ENCODE peak calls at places on chromosomes 6 and 20, in six cellular contexts. P is fibroblast of lung, I is suprapubic skin, W is fibroblast of pulmonary artery, Z is uterus, M is ovary. T is an unnamed sample.

GRCh38 chr20:32210206-32210605 is 2.5 kb downstream of the POFUT1 start:
- DNase-seq in I (no peak), Z (no peak), P (no peak), M (no peak), W (no peak), T (no peak)

GRCh38 chr20:51631011-51631950 is 88.8 kb upstream of the NFATC2 start:
- DNase-seq in W (peak), Z (peak), P (peak), I (peak), M (peak), T (peak)

GRCh38 chr6:24991748-24992467 is 56.1 kb upstream of the RIPOR2 start:
- DNase-seq in Z (peak), P (no peak), I (no peak), M (peak), W (peak), T (no peak)

GRCh38 chr6:41940759-41941279 is 789 bp downstream of the CCND3 start:
- DNase-seq in I (peak), Z (peak), P (peak), W (peak), M (peak), T (no peak)

GRCh38 chr6:39327516-39327915 is 5.0 kb upstream of the KCNK16 start:
- DNase-seq in M (no peak), W (no peak), I (no peak), P (no peak), Z (no peak), T (no peak)

GRCh38 chr20:34927736-34928135 is 27.9 kb downstream of the GSS start:
- DNase-seq in P (no peak), W (no peak), Z (no peak), I (no peak), M (no peak), T (peak)

GRCh38 chr6:70110128-70111022 is 192.5 kb downstream of the COL9A1 start:
- DNase-seq in M (no peak), I (no peak), P (peak), Z (no peak), W (peak), T (peak)

GRCh38 chr6:22248513-22249308 is 48.1 kb downstream of the PRL start:
- DNase-seq in Z (no peak), P (peak), M (no peak), I (no peak), W (peak), T (peak)

GRCh38 chr6:117668736-117669135 is 6.5 kb upstream of the NUS1 start:
- DNase-seq in I (no peak), W (no peak), Z (no peak), P (no peak), M (no peak), T (no peak)

GRCh38 chr6:93040375-93040774 is 379.0 kb downstream of the EPHA7 start:
- DNase-seq in P (peak), M (no peak), W (peak), Z (no peak), I (no peak), T (no peak)

GRCh38 chr6:1043458-1043836 is 268.5 kb upstream of the FOXQ1 start:
- DNase-seq in P (no peak), Z (no peak), W (no peak), I (no peak), M (no peak), T (peak)

GRCh38 chr20:15297059-15297875 is 959.9 kb upstream of the FLRT3 start:
- DNase-seq in I (no peak), P (no peak), Z (no peak), M (no peak), W (no peak), T (no peak)

GRCh38 chr6:152124432-152125074 is 317.1 kb downstream of the ESR1 start:
- DNase-seq in P (peak), W (peak), Z (no peak), I (no peak), M (no peak), T (peak)

GRCh38 chr6:168124161-168124560 is 45.1 kb upstream of the FRMD1 start:
- DNase-seq in M (no peak), P (peak), W (no peak), I (no peak), Z (no peak), T (no peak)

GRCh38 chr20:25248501-25249172 is 752 bp downstream of the PYGB start:
- DNase-seq in W (peak), Z (no peak), I (no peak), M (no peak), P (peak), T (no peak)

GRCh38 chr20:36825374-36826104 is 50.4 kb upstream of the TLDC2 start:
- DNase-seq in M (no peak), I (no peak), W (no peak), Z (no peak), P (no peak), T (no peak)

GRCh38 chr20:1320902-1321653 is 7.9 kb downstream of the SDCBP2 start:
- DNase-seq in I (no peak), M (no peak), Z (no peak), W (no peak), P (no peak), T (no peak)

GRCh38 chr6:65064844-65065243 is 642.2 kb downstream of the EYS start:
- DNase-seq in W (no peak), P (no peak), Z (no peak), I (no peak), M (no peak), T (no peak)

GRCh38 chr6:110930795-110931194 is 27.7 kb upstream of the GTF3C6 start:
- DNase-seq in P (no peak), M (no peak), Z (no peak), I (no peak), W (no peak), T (no peak)

GRCh38 chr6:118770835-118771234 is 119.4 kb upstream of the CEP85L start:
- DNase-seq in M (no peak), W (no peak), P (no peak), I (no peak), Z (no peak), T (no peak)

GRCh38 chr20:10922941-10923340 is 249.1 kb upstream of the JAG1 start:
- DNase-seq in I (no peak), M (no peak), P (peak), W (peak), Z (no peak), T (peak)

GRCh38 chr6:39617023-39617422 is 108.2 kb downstream of the KIF6 start:
- DNase-seq in I (no peak), M (no peak), W (no peak), P (peak), Z (no peak), T (no peak)

GRCh38 chr6:14791525-14791924 is 454.3 kb upstream of the JARID2 start:
- DNase-seq in I (no peak), W (no peak), Z (no peak), M (no peak), P (peak), T (peak)
- H3K4me3 ChIP-seq in I (no peak), W (no peak), Z (no peak), M (no peak), P (no peak), T (no peak)

GRCh38 chr20:56928007-56928406 is 298.9 kb downstream of the TFAP2C start:
- DNase-seq in I (no peak), W (no peak), Z (no peak), M (no peak), P (no peak), T (no peak)
- TF ChIP-seq CTCF in I (no peak), W (no peak), Z (no peak), M (no peak), P (no peak), T (no peak)

GRCh38 chr6:32109765-32110160 is 625 bp upstream of the TNXB start:
- DNase-seq in W (no peak), I (no peak), Z (no peak), P (no peak), M (no peak), T (no peak)

GRCh38 chr6:32109114-32109764 is at the start of gene TNXB:
- DNase-seq in P (no peak), Z (peak), I (no peak), W (no peak), M (peak), T (no peak)

GRCh38 chr6:32108094-32108627 is 977 bp downstream of the TNXB start:
- DNase-seq in P (no peak), W (peak), I (peak), Z (peak), M (peak), T (peak)

GRCh38 chr6:32107447-32107846 is 1.7 kb downstream of the TNXB start:
- DNase-seq in W (no peak), I (no peak), P (no peak), Z (no peak), M (peak), T (peak)

GRCh38 chr6:32108727-32109113 is 418 bp downstream of the TNXB start:
- DNase-seq in P (no peak), M (no peak), I (no peak), W (no peak), Z (no peak), T (no peak)
- H3K4me3 ChIP-seq in P (peak), M (peak), I (peak), W (peak), Z (peak), T (peak)

GRCh38 chr6:112781236-112781635 is 434.1 kb downstream of the RFPL4B start:
- DNase-seq in W (peak), P (peak), I (no peak), Z (no peak), M (no peak), T (peak)
- TF ChIP-seq CTCF in W (peak), P (no peak), I (no peak), Z (no peak), M (no peak), T (no peak)

DNA sequence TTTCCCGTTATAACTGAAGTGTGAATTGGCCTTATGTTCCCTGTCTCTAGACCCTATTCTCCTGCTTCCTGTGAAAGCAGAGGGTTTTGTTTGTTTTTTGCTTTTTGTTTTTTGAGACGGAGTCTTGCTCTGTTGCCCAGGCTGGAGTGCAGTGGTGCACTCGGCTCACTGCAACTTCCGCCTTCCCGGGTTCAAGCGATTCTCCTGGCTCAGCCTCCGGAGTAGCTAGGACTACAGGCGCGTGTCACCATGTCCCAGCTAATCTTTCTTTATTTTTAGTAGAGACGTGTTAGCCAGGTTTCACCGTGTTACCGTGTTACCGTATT is 674 bp upstream of the GNMT start:
- DNase-seq in M (no peak), W (no peak), I (no peak), Z (no peak), P (no peak), T (no peak)
- H3K4me3 ChIP-seq in M (peak), W (peak), I (peak), Z (peak), P (peak), T (peak)

DNA sequence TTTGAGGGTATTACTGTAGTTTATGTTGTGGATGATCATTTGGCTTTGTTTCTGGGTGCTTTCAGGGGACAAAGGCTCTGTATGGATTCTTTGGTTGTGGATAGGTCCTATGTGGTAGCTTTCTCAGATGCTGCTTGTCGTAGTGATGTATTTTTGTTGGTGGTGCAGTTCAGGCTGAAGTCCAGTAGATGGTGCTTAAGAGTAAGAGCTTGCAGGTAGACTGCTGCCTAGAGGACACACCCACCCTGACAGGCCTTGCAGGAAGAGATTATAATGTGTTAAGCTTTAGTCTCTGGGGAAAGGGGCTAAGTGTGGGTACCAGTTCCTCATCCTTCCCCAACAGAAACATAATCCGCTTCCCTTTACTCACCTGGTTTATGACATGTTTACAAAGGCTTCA is 62.6 kb upstream of the ADGRB3 start:
- DNase-seq in I (no peak), W (peak), Z (no peak), P (peak), M (no peak), T (peak)
- TF ChIP-seq CTCF in I (no peak), W (peak), Z (no peak), P (peak), M (no peak), T (no peak)

DNA sequence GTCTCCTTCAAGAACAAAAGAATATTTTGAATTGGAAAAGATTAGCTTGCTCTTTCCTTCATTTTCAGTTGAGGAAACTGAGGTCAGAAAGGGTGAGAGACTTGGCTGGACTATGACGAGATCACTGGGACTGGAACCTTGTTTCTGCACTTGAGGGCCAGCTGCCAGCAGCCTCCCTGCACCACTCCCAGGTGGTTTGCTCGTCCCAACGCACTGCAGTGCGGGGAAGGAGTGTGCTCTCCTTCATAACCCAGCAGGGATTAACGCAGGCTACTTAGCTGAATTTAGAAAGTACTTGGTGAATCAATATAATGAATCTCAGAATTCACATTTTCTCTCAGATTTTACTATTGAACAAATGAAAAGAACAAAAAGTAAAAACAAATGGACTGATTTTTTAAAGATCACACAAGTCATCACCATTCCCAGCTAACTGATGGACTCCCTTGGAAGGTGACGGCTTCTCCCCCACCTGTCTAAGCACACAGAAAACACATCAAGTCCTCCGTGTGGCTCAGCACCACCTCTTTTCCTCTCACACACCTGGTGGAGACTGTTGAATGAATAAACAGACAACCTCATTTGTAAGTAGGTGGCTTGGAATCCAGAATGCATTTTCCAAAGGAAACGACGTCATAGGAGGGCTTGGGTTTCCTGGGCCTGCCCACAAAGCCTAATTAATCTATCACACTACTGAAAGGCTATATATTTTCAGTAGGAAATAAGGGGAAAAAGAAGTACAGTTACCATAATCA is 120.9 kb downstream of the QRSL1 start:
- DNase-seq in I (no peak), Z (no peak), P (no peak), M (no peak), W (no peak), T (no peak)
- H3K4me3 ChIP-seq in I (no peak), Z (no peak), P (no peak), M (no peak), W (no peak), T (no peak)

GRCh38 chr6:6723792-6724318 is 135.3 kb downstream of the LY86 start:
- DNase-seq in I (no peak), M (no peak), W (no peak), P (no peak), Z (peak), T (no peak)
- TF ChIP-seq CTCF in I (no peak), M (no peak), W (no peak), P (no peak), Z (no peak), T (no peak)

DNA sequence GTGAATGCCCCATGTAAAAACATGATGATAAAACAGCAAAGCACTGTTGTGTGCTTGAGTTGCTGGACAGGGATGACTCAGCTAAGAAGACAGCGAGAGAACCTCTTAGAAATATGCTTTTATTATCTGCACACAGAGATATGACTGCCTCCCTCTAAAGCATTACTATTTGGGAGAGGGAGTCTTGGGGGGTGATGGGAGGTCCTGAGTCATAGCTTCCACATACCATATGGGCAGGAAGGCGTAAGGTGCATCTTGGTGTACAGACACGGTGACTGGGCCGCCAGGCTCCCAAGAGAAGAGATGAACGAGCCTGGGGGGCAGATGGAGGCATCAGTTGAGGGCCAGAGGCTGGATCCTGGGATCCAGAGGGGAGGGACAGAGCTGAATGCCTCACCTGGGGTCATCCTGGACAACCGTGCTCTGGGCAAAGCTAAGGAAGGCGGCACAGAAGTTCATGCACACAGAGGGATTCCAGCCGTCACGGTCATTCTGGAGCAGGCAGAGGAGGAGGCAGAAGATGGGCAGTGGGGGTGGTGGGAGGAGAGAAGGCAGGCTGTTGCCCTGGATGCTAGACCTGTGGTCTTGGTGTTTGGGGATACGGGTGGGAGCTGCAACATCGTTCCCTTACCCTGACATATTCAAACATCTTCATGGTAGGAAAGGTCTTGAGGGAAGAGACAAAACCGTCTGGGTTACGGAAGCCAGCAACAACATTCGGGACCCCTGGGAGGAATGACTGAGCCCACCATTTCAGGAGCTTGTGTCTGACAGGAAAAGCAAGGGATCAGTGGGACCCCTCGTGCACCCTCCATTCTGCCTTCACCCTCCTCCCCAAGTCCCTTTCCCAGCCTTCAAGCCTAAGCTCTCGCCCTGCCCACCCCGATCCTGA is 2.0 kb downstream of the DXO start:
- DNase-seq in W (peak), P (peak), M (no peak), I (no peak), Z (no peak), T (peak)
- H3K4me3 ChIP-seq in W (no peak), P (peak), M (no peak), I (no peak), Z (no peak), T (peak)

DNA sequence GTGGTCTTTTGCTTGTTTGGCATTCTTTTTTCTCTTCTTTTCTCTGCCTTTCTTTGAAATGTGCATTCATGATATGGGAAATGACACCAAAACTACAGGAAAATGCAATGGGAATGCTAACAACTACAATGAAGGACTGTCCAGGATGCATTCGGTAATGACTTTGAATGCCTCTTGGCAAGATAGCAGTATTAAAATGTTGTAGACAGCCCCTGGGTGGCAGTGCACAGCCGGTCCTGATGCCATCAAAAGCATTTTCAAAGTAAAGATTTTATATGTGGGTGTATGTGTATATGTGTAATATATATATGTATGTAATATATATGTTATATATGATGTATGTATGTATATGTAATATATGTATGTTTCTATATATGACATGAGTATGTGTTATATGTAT is 218.9 kb upstream of the MMS22L start:
- DNase-seq in W (no peak), I (no peak), Z (no peak), P (no peak), M (no peak), T (no peak)
- TF ChIP-seq CTCF in W (no peak), I (no peak), Z (no peak), P (no peak), M (no peak), T (no peak)

T was measured in foreskin fibroblast.